ENCODE peak calls at places on chromosomes 13 and 19, in six cellular contexts. One of them, this sample, is unnamed.

GRCh38 chr19:53388168-53388567 is 6.8 kb upstream of the ZNF765 start:
- DNase-seq in left ventricle myocardium inferior: no peak
- DNase-seq in dorsolateral prefrontal cortex: no peak
- DNase-seq in stomach: no peak
- DNase-seq in foreskin fibroblast: peak
- DNase-seq in IMR-90: peak
- DNase-seq in this sample: peak

GRCh38 chr19:54208784-54209057 is 8.1 kb downstream of the RPS9 start:
- DNase-seq in left ventricle myocardium inferior: no peak
- DNase-seq in dorsolateral prefrontal cortex: no peak
- DNase-seq in stomach: no peak
- DNase-seq in foreskin fibroblast: no peak
- DNase-seq in IMR-90: no peak
- DNase-seq in this sample: no peak

GRCh38 chr13:110000534-110001345 is 214.4 kb upstream of the IRS2 start:
- DNase-seq in left ventricle myocardium inferior: no peak
- DNase-seq in dorsolateral prefrontal cortex: no peak
- DNase-seq in stomach: no peak
- DNase-seq in foreskin fibroblast: no peak
- DNase-seq in IMR-90: no peak
- DNase-seq in this sample: no peak

GRCh38 chr19:35153701-35154534 is 617 bp upstream of the FXYD5 start:
- DNase-seq in left ventricle myocardium inferior: no peak
- DNase-seq in dorsolateral prefrontal cortex: no peak
- DNase-seq in stomach: peak
- DNase-seq in foreskin fibroblast: peak
- DNase-seq in IMR-90: no peak
- DNase-seq in this sample: peak

GRCh38 chr13:90197722-90198121 is 1149.8 kb upstream of the MIR17HG start:
- DNase-seq in left ventricle myocardium inferior: no peak
- DNase-seq in dorsolateral prefrontal cortex: no peak
- DNase-seq in stomach: no peak
- DNase-seq in foreskin fibroblast: no peak
- DNase-seq in IMR-90: no peak
- DNase-seq in this sample: peak

GRCh38 chr13:39038569-39038898 is 278 bp downstream of the NHLRC3 start:
- DNase-seq in left ventricle myocardium inferior: no peak
- DNase-seq in dorsolateral prefrontal cortex: no peak
- DNase-seq in stomach: no peak
- DNase-seq in foreskin fibroblast: no peak
- DNase-seq in IMR-90: no peak
- DNase-seq in this sample: no peak

GRCh38 chr13:24038405-24038804 is 122.1 kb upstream of the SPATA13 start:
- DNase-seq in left ventricle myocardium inferior: no peak
- DNase-seq in dorsolateral prefrontal cortex: no peak
- DNase-seq in stomach: no peak
- DNase-seq in foreskin fibroblast: no peak
- DNase-seq in IMR-90: peak
- DNase-seq in this sample: peak

GRCh38 chr19:12166596-12166995 is 3.7 kb downstream of the ZNF136 start:
- DNase-seq in left ventricle myocardium inferior: no peak
- DNase-seq in dorsolateral prefrontal cortex: no peak
- DNase-seq in stomach: no peak
- DNase-seq in foreskin fibroblast: no peak
- DNase-seq in IMR-90: peak
- DNase-seq in this sample: peak

GRCh38 chr19:49512970-49513745 is 697 bp downstream of the FCGRT start:
- DNase-seq in left ventricle myocardium inferior: peak
- DNase-seq in dorsolateral prefrontal cortex: no peak
- DNase-seq in stomach: peak
- DNase-seq in foreskin fibroblast: peak
- DNase-seq in IMR-90: no peak
- DNase-seq in this sample: peak

GRCh38 chr13:50387124-50387581 is 371.9 kb downstream of the KCNRG start:
- DNase-seq in left ventricle myocardium inferior: peak
- DNase-seq in dorsolateral prefrontal cortex: no peak
- DNase-seq in stomach: peak
- DNase-seq in foreskin fibroblast: no peak
- DNase-seq in IMR-90: peak
- DNase-seq in this sample: peak

GRCh38 chr13:110443633-110444225 is 117.8 kb downstream of the RAB20 start:
- DNase-seq in left ventricle myocardium inferior: no peak
- DNase-seq in dorsolateral prefrontal cortex: no peak
- DNase-seq in stomach: no peak
- DNase-seq in foreskin fibroblast: no peak
- DNase-seq in IMR-90: no peak
- DNase-seq in this sample: peak

GRCh38 chr19:15675560-15675959 is 2.7 kb downstream of the CYP4F12 start:
- DNase-seq in left ventricle myocardium inferior: no peak
- DNase-seq in dorsolateral prefrontal cortex: no peak
- DNase-seq in stomach: no peak
- DNase-seq in foreskin fibroblast: no peak
- DNase-seq in IMR-90: no peak
- DNase-seq in this sample: no peak

GRCh38 chr13:64723735-64724134 is 2506.4 kb downstream of the PCDH9 start:
- DNase-seq in left ventricle myocardium inferior: no peak
- DNase-seq in dorsolateral prefrontal cortex: no peak
- DNase-seq in stomach: no peak
- DNase-seq in foreskin fibroblast: peak
- DNase-seq in IMR-90: peak
- DNase-seq in this sample: peak

GRCh38 chr13:49241296-49241695 is 6.4 kb upstream of the CDADC1 start:
- DNase-seq in left ventricle myocardium inferior: no peak
- DNase-seq in dorsolateral prefrontal cortex: no peak
- DNase-seq in stomach: no peak
- DNase-seq in foreskin fibroblast: no peak
- DNase-seq in IMR-90: no peak
- DNase-seq in this sample: no peak

GRCh38 chr13:112651750-112652511 is 37.9 kb upstream of the ATP11A start:
- DNase-seq in left ventricle myocardium inferior: no peak
- DNase-seq in dorsolateral prefrontal cortex: no peak
- DNase-seq in stomach: no peak
- DNase-seq in foreskin fibroblast: no peak
- DNase-seq in IMR-90: no peak
- DNase-seq in this sample: no peak

GRCh38 chr19:49016067-49016839 is 638 bp downstream of the LHB start:
- DNase-seq in left ventricle myocardium inferior: no peak
- DNase-seq in dorsolateral prefrontal cortex: no peak
- DNase-seq in stomach: no peak
- DNase-seq in foreskin fibroblast: no peak
- DNase-seq in IMR-90: no peak
- DNase-seq in this sample: no peak

GRCh38 chr13:99690426-99691189 is 189.3 kb downstream of the TM9SF2 start:
- DNase-seq in left ventricle myocardium inferior: no peak
- DNase-seq in dorsolateral prefrontal cortex: no peak
- DNase-seq in stomach: no peak
- DNase-seq in foreskin fibroblast: no peak
- DNase-seq in IMR-90: no peak
- DNase-seq in this sample: no peak

GRCh38 chr13:37344051-37344450 is 238.6 kb upstream of the CSNK1A1L start:
- DNase-seq in left ventricle myocardium inferior: no peak
- DNase-seq in dorsolateral prefrontal cortex: no peak
- DNase-seq in stomach: no peak
- DNase-seq in foreskin fibroblast: no peak
- DNase-seq in IMR-90: no peak
- DNase-seq in this sample: no peak
- TF ChIP-seq CTCF in left ventricle myocardium inferior: no peak
- TF ChIP-seq CTCF in dorsolateral prefrontal cortex: no peak
- TF ChIP-seq CTCF in stomach: no peak
- TF ChIP-seq CTCF in foreskin fibroblast: no peak
- TF ChIP-seq CTCF in IMR-90: no peak
- TF ChIP-seq CTCF in this sample: no peak

GRCh38 chr13:30164141-30164540 is 143.2 kb downstream of the KATNAL1 start:
- DNase-seq in left ventricle myocardium inferior: no peak
- DNase-seq in dorsolateral prefrontal cortex: no peak
- DNase-seq in stomach: no peak
- DNase-seq in foreskin fibroblast: no peak
- DNase-seq in IMR-90: no peak
- DNase-seq in this sample: no peak
- H3K4me3 ChIP-seq in left ventricle myocardium inferior: no peak
- H3K4me3 ChIP-seq in dorsolateral prefrontal cortex: no peak
- H3K4me3 ChIP-seq in stomach: no peak
- H3K4me3 ChIP-seq in foreskin fibroblast: no peak
- H3K4me3 ChIP-seq in IMR-90: no peak
- H3K4me3 ChIP-seq in this sample: no peak

DNA sequence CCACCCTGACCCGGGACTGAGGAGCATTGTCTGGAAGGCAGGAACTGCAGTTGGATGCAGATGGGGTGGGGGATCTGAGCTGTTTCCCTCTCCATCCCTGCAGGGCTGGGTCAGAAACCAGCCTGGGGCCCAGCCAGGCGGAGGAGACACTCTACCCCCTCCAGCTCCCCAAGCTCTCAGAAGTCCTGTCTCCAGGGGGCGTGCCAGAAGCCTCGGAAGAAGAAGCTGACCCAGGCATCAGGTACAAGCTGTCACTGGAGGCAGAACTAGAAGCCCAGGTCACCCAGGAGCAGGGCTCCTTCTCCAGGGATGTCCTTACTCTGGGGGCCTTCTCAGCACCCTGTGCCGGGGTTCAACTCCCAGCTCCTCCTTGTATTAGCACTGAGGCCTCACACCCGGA is 15.5 kb downstream of the SIX5 start:
- DNase-seq in left ventricle myocardium inferior: no peak
- DNase-seq in dorsolateral prefrontal cortex: no peak
- DNase-seq in stomach: no peak
- DNase-seq in foreskin fibroblast: no peak
- DNase-seq in IMR-90: no peak
- DNase-seq in this sample: no peak
- TF ChIP-seq CTCF in left ventricle myocardium inferior: no peak
- TF ChIP-seq CTCF in dorsolateral prefrontal cortex: no peak
- TF ChIP-seq CTCF in stomach: no peak
- TF ChIP-seq CTCF in foreskin fibroblast: peak
- TF ChIP-seq CTCF in IMR-90: peak
- TF ChIP-seq CTCF in this sample: peak

DNA sequence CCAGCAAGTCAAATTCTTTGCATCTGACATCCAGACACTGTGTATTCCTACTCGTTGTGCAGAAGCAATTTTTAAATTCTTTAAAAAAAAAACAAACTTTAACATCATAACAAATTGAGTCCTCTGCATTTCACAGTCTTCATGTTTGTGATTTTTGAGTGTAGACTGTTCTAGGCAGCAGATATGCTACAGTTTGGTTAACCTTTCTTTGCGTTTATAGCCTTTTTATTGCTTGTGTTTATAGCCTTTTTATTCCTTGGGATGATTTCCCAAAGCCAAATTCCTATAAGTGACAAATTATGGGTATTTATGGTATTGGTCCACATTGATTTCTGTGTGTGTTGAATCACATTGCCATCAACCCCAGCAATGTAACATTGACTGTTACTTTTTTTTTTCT is 14.9 kb upstream of the RNF113B start:
- DNase-seq in left ventricle myocardium inferior: no peak
- DNase-seq in dorsolateral prefrontal cortex: no peak
- DNase-seq in stomach: no peak
- DNase-seq in foreskin fibroblast: no peak
- DNase-seq in IMR-90: no peak
- DNase-seq in this sample: no peak
- H3K4me3 ChIP-seq in left ventricle myocardium inferior: no peak
- H3K4me3 ChIP-seq in dorsolateral prefrontal cortex: no peak
- H3K4me3 ChIP-seq in stomach: no peak
- H3K4me3 ChIP-seq in foreskin fibroblast: no peak
- H3K4me3 ChIP-seq in IMR-90: no peak
- H3K4me3 ChIP-seq in this sample: no peak

GRCh38 chr13:31053098-31053497 is 108.6 kb downstream of the HSPH1 start:
- DNase-seq in left ventricle myocardium inferior: peak
- DNase-seq in dorsolateral prefrontal cortex: no peak
- DNase-seq in stomach: no peak
- DNase-seq in foreskin fibroblast: no peak
- DNase-seq in IMR-90: peak
- DNase-seq in this sample: peak

GRCh38 chr13:31054632-31055031 is 107.1 kb downstream of the HSPH1 start:
- DNase-seq in left ventricle myocardium inferior: no peak
- DNase-seq in dorsolateral prefrontal cortex: no peak
- DNase-seq in stomach: no peak
- DNase-seq in foreskin fibroblast: no peak
- DNase-seq in IMR-90: no peak
- DNase-seq in this sample: no peak

GRCh38 chr13:31055589-31055988 is 106.1 kb downstream of the HSPH1 start:
- DNase-seq in left ventricle myocardium inferior: no peak
- DNase-seq in dorsolateral prefrontal cortex: no peak
- DNase-seq in stomach: no peak
- DNase-seq in foreskin fibroblast: no peak
- DNase-seq in IMR-90: no peak
- DNase-seq in this sample: no peak

GRCh38 chr13:31053896-31054295 is 107.8 kb downstream of the HSPH1 start:
- DNase-seq in left ventricle myocardium inferior: no peak
- DNase-seq in dorsolateral prefrontal cortex: no peak
- DNase-seq in stomach: no peak
- DNase-seq in foreskin fibroblast: no peak
- DNase-seq in IMR-90: no peak
- DNase-seq in this sample: no peak

DNA sequence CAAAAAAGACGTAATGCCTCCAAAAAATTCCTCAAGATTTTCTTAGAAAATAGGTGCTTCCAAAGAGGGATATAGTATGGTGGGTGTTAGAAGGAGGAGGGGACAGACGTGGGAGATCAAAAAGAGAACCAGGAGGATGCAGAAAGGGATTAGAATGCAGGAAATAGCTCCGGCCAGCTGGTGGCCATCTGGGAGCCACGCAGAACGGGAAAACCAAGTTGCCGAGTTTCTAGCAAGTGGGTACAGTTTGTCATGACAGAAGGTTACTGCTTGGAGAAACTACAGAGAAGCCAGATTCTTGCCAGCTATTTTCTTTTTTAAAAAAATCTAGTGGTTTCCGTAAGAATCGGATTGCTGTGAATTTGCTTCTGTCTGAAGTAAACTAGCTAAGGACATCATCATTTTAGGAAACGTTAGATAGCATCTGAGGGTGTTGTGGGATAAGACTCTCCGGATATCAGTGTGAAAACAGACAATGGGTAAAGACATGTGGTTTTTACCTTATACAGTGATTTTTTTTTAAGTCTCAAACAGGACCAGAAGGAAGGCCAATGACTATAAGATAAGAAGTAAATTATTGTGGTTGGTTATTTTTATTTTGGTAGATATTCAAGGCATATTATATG is 104.9 kb downstream of the HSPH1 start:
- DNase-seq in left ventricle myocardium inferior: no peak
- DNase-seq in dorsolateral prefrontal cortex: peak
- DNase-seq in stomach: no peak
- DNase-seq in foreskin fibroblast: peak
- DNase-seq in IMR-90: peak
- DNase-seq in this sample: peak
- TF ChIP-seq CTCF in left ventricle myocardium inferior: no peak
- TF ChIP-seq CTCF in dorsolateral prefrontal cortex: no peak
- TF ChIP-seq CTCF in stomach: no peak
- TF ChIP-seq CTCF in foreskin fibroblast: no peak
- TF ChIP-seq CTCF in IMR-90: peak
- TF ChIP-seq CTCF in this sample: peak